ENCODE peak calls at places on chromosomes 16 and 17, in four cellular contexts. One of them, this sample, is unnamed. For H3K36me3, the result is how much of the 10 kb centered on the place peaks cover.

GRCh38 chr17:68516732-68517131 is 4.5 kb downstream of the PRKAR1A start:
- DNase-seq in left ventricle myocardium inferior: no peak
- DNase-seq in naive thymus-derived CD4-positive, alpha-beta T cell: no peak
- DNase-seq in testis: no peak
- DNase-seq in this sample: no peak

GRCh38 chr16:85659805-85660511 is 28.8 kb downstream of the GINS2 start:
- DNase-seq in testis: peak
- DNase-seq in left ventricle myocardium inferior: peak
- DNase-seq in naive thymus-derived CD4-positive, alpha-beta T cell: peak
- DNase-seq in this sample: peak

GRCh38 chr17:50658602-50659001 is 23.9 kb downstream of the ABCC3 start:
- DNase-seq in naive thymus-derived CD4-positive, alpha-beta T cell: no peak
- DNase-seq in left ventricle myocardium inferior: no peak
- DNase-seq in testis: no peak
- DNase-seq in this sample: no peak

GRCh38 chr17:35821308-35821707 is 12.0 kb downstream of the TAF15 start:
- DNase-seq in testis: no peak
- DNase-seq in naive thymus-derived CD4-positive, alpha-beta T cell: no peak
- DNase-seq in left ventricle myocardium inferior: no peak
- DNase-seq in this sample: no peak

GRCh38 chr17:50603340-50603739 is 31.3 kb upstream of the ABCC3 start:
- DNase-seq in testis: no peak
- DNase-seq in naive thymus-derived CD4-positive, alpha-beta T cell: no peak
- DNase-seq in left ventricle myocardium inferior: no peak
- DNase-seq in this sample: peak

GRCh38 chr17:16453493-16453851 is 38.1 kb downstream of the TRPV2 start:
- DNase-seq in naive thymus-derived CD4-positive, alpha-beta T cell: no peak
- DNase-seq in left ventricle myocardium inferior: no peak
- DNase-seq in testis: no peak
- DNase-seq in this sample: no peak

GRCh38 chr17:62649570-62649969 is 22.1 kb downstream of the MRC2 start:
- DNase-seq in testis: no peak
- DNase-seq in naive thymus-derived CD4-positive, alpha-beta T cell: no peak
- DNase-seq in left ventricle myocardium inferior: no peak
- DNase-seq in this sample: no peak

GRCh38 chr16:9680021-9680655 is 502.1 kb downstream of the GRIN2A start:
- DNase-seq in left ventricle myocardium inferior: no peak
- DNase-seq in naive thymus-derived CD4-positive, alpha-beta T cell: no peak
- DNase-seq in testis: no peak
- DNase-seq in this sample: no peak

GRCh38 chr17:1779571-1780074 is 17.8 kb downstream of the SERPINF1 start:
- DNase-seq in testis: peak
- DNase-seq in left ventricle myocardium inferior: peak
- DNase-seq in naive thymus-derived CD4-positive, alpha-beta T cell: no peak
- DNase-seq in this sample: no peak

GRCh38 chr16:82675300-82675699 is 48.5 kb downstream of the CDH13 start:
- DNase-seq in left ventricle myocardium inferior: no peak
- DNase-seq in naive thymus-derived CD4-positive, alpha-beta T cell: no peak
- DNase-seq in testis: no peak
- DNase-seq in this sample: no peak

GRCh38 chr17:15496735-15497134 is 29.3 kb upstream of the CDRT4 start:
- DNase-seq in left ventricle myocardium inferior: no peak
- DNase-seq in naive thymus-derived CD4-positive, alpha-beta T cell: no peak
- DNase-seq in testis: no peak
- DNase-seq in this sample: no peak

GRCh38 chr17:8994319-8994718 is 27.0 kb upstream of the NTN1 start:
- DNase-seq in naive thymus-derived CD4-positive, alpha-beta T cell: no peak
- DNase-seq in left ventricle myocardium inferior: peak
- DNase-seq in testis: peak
- DNase-seq in this sample: peak

GRCh38 chr17:17741346-17742023 is 60.2 kb downstream of the RAI1 start:
- DNase-seq in naive thymus-derived CD4-positive, alpha-beta T cell: no peak
- DNase-seq in testis: peak
- DNase-seq in left ventricle myocardium inferior: no peak
- DNase-seq in this sample: peak

GRCh38 chr17:7846063-7846735 is 8.7 kb upstream of the TMEM88 start:
- DNase-seq in naive thymus-derived CD4-positive, alpha-beta T cell: no peak
- DNase-seq in left ventricle myocardium inferior: no peak
- DNase-seq in testis: no peak
- DNase-seq in this sample: peak

GRCh38 chr16:49282690-49283375 is 1.2 kb upstream of the CBLN1 start:
- DNase-seq in left ventricle myocardium inferior: no peak
- DNase-seq in naive thymus-derived CD4-positive, alpha-beta T cell: no peak
- DNase-seq in testis: peak
- DNase-seq in this sample: peak

GRCh38 chr16:48136547-48137360 is 19.0 kb downstream of the ABCC12 start:
- DNase-seq in naive thymus-derived CD4-positive, alpha-beta T cell: no peak
- DNase-seq in testis: no peak
- DNase-seq in left ventricle myocardium inferior: no peak
- DNase-seq in this sample: peak

GRCh38 chr16:82631701-82632685 is 5.2 kb downstream of the CDH13 start:
- DNase-seq in naive thymus-derived CD4-positive, alpha-beta T cell: no peak
- DNase-seq in testis: no peak
- DNase-seq in left ventricle myocardium inferior: no peak
- DNase-seq in this sample: no peak

GRCh38 chr17:964881-965280 is 14.7 kb downstream of the NXN start:
- DNase-seq in left ventricle myocardium inferior: no peak
- DNase-seq in naive thymus-derived CD4-positive, alpha-beta T cell: no peak
- DNase-seq in testis: no peak
- DNase-seq in this sample: peak

GRCh38 chr16:29710227-29711219 is 31.5 kb downstream of the QPRT start:
- DNase-seq in left ventricle myocardium inferior: no peak
- DNase-seq in testis: peak
- DNase-seq in naive thymus-derived CD4-positive, alpha-beta T cell: peak
- DNase-seq in this sample: peak

GRCh38 chr17:44004761-44005526 is 522 bp downstream of the NAGS start:
- DNase-seq in testis: no peak
- DNase-seq in left ventricle myocardium inferior: no peak
- DNase-seq in naive thymus-derived CD4-positive, alpha-beta T cell: no peak
- DNase-seq in this sample: no peak

DNA sequence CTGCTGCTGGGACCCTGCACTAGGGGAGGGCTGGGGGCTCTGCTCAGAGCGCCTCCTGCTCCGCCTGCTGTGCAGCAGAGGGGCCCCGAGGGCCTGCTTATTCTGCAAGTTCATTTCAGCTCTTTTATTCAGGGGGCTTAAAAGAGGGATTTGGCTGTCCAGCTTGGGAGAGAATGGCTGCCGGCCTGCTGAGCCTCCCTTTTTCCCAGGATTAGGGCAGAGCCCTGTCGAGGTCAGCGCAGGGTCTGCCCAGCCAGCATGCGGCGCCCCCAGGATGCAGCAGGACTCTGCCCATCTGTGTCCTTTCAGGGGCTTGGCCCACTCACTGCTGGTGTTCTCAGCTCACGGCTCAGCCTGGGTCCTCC is 1.1 kb downstream of the SMIM5 start:
- DNase-seq in left ventricle myocardium inferior: no peak
- DNase-seq in testis: no peak
- DNase-seq in naive thymus-derived CD4-positive, alpha-beta T cell: no peak
- DNase-seq in this sample: peak
- H3K4me3 ChIP-seq in left ventricle myocardium inferior: peak
- H3K4me3 ChIP-seq in testis: no peak
- H3K4me3 ChIP-seq in naive thymus-derived CD4-positive, alpha-beta T cell: no peak
- H3K4me3 ChIP-seq in this sample: peak

GRCh38 chr16:89688395-89688794 is 1.9 kb downstream of the CDK10 start:
- DNase-seq in testis: no peak
- DNase-seq in naive thymus-derived CD4-positive, alpha-beta T cell: no peak
- DNase-seq in left ventricle myocardium inferior: no peak
- DNase-seq in this sample: no peak
- H3K36me3 ChIP-seq in testis: under half
- H3K36me3 ChIP-seq in naive thymus-derived CD4-positive, alpha-beta T cell: under half
- H3K36me3 ChIP-seq in left ventricle myocardium inferior: under half
- H3K36me3 ChIP-seq in this sample: under half

GRCh38 chr16:725463-726187 is 618 bp downstream of the CCDC78 start:
- DNase-seq in naive thymus-derived CD4-positive, alpha-beta T cell: no peak
- DNase-seq in testis: no peak
- DNase-seq in left ventricle myocardium inferior: no peak
- DNase-seq in this sample: no peak
- H3K27ac ChIP-seq in naive thymus-derived CD4-positive, alpha-beta T cell: no peak
- H3K27ac ChIP-seq in testis: no peak
- H3K27ac ChIP-seq in left ventricle myocardium inferior: no peak
- H3K27ac ChIP-seq in this sample: no peak

GRCh38 chr17:42518755-42519545 is 17.1 kb upstream of the NAGLU start:
- DNase-seq in testis: peak
- DNase-seq in naive thymus-derived CD4-positive, alpha-beta T cell: no peak
- DNase-seq in left ventricle myocardium inferior: peak
- DNase-seq in this sample: peak

GRCh38 chr17:42518046-42518754 is 17.8 kb upstream of the NAGLU start:
- DNase-seq in testis: peak
- DNase-seq in left ventricle myocardium inferior: peak
- DNase-seq in naive thymus-derived CD4-positive, alpha-beta T cell: no peak
- DNase-seq in this sample: peak

GRCh38 chr17:42520540-42520951 is 15.5 kb upstream of the NAGLU start:
- DNase-seq in left ventricle myocardium inferior: no peak
- DNase-seq in testis: no peak
- DNase-seq in naive thymus-derived CD4-positive, alpha-beta T cell: no peak
- DNase-seq in this sample: peak

GRCh38 chr17:42521036-42521435 is 15.0 kb upstream of the NAGLU start:
- DNase-seq in left ventricle myocardium inferior: no peak
- DNase-seq in naive thymus-derived CD4-positive, alpha-beta T cell: no peak
- DNase-seq in testis: no peak
- DNase-seq in this sample: no peak

DNA sequence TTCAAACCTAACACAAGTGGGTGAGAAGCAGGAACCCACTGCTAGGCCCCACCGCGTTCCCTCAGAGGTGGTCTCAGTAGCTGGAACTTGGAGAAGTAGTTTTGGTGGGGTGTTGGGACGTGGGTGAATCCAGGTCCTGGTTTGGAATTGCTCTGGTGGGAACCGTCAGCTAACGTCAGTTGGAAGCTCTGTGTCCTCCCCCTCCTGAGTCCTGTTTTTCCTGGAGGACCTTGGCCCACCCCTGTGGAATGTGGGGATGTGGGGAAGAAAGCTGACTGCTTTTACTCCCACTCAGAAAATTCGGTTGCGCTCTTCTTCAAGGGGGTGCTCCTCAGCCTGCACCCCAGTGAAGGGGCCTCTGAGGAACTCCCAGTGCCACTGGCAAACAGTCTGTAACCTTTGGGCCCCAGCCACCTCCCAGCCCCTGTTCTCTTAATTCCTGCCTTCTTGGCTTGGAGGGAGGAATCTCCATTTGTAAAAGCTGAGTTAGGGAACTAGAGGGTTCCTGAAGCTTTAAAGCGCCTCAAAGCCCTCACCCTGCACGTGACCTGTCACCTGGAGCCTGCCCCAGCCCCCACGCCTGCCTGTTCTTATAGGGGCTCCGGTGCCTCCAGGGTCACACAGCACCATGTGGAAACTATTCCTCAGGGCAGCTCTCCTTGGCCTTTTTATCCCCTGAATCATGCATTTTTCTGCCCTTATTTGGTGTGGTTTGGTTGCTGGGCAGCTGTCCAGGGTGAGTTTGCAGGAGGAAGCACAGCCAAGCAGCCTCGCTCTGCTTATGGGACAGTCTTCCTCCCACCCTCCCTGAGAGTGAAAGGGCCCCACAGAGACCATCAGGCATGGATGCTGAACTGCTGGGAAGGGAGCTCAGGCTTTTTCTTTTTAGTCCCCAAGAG is 16.2 kb upstream of the NAGLU start:
- DNase-seq in left ventricle myocardium inferior: peak
- DNase-seq in naive thymus-derived CD4-positive, alpha-beta T cell: no peak
- DNase-seq in testis: peak
- DNase-seq in this sample: no peak
- H3K4me3 ChIP-seq in left ventricle myocardium inferior: peak
- H3K4me3 ChIP-seq in naive thymus-derived CD4-positive, alpha-beta T cell: no peak
- H3K4me3 ChIP-seq in testis: no peak
- H3K4me3 ChIP-seq in this sample: no peak